ENCODE peak calls at places on chromosome 18, in four cellular contexts. U, W, Z and Y are unnamed samples.

GRCh38 chr18:42765225-42765624 is 350.3 kb downstream of the RIT2 start:
- DNase-seq in W (no peak), U (no peak), Z (no peak), Y (no peak)

GRCh38 chr18:78883501-78883900 is 96.1 kb upstream of the SALL3 start:
- DNase-seq in U (no peak), W (no peak), Z (no peak), Y (no peak)

GRCh38 chr18:73793386-73793785 is 354.2 kb downstream of the FBXO15 start:
- DNase-seq in W (no peak), Z (no peak), U (peak; percentile 52), Y (peak; percentile 67)

GRCh38 chr18:23627325-23627724 is 35.4 kb downstream of the ANKRD29 start:
- DNase-seq in W (no peak), U (peak; percentile 87), Z (no peak), Y (peak; percentile 75)

GRCh38 chr18:59549797-59550516 is 147.3 kb downstream of the CCBE1 start:
- DNase-seq in U (no peak), Z (no peak), W (no peak), Y (peak; percentile 22)

GRCh38 chr18:3782901-3783300 is 332.9 kb downstream of the TGIF1 start:
- DNase-seq in U (no peak), W (no peak), Z (no peak), Y (peak; percentile 10)

GRCh38 chr18:58998421-58999203 is 133.9 kb downstream of the ZNF532 start:
- DNase-seq in W (no peak), U (peak; percentile 91), Z (peak; percentile 77), Y (peak; percentile 90)

GRCh38 chr18:77133920-77134496 is 1.4 kb upstream of the MBP start:
- DNase-seq in W (no peak), U (no peak), Z (peak; percentile 71), Y (no peak)

GRCh38 chr18:420661-421060 is 79.8 kb downstream of the COLEC12 start:
- DNase-seq in Z (no peak), W (no peak), U (no peak), Y (no peak)

GRCh38 chr18:48657446-48658120 is 118.8 kb downstream of the CTIF start:
- DNase-seq in W (no peak), Z (no peak), U (peak; percentile 57), Y (peak; percentile 44)

GRCh38 chr18:60018801-60019462 is 119.1 kb downstream of the PMAIP1 start:
- DNase-seq in Z (no peak), W (no peak), U (peak; percentile 47), Y (peak; percentile 26)

GRCh38 chr18:80250740-80251364 is 3.5 kb upstream of the PARD6G start:
- DNase-seq in W (no peak), U (no peak), Z (no peak), Y (no peak)

GRCh38 chr18:68399721-68400120 is 315.2 kb downstream of the TMX3 start:
- DNase-seq in Z (no peak), W (no peak), U (no peak), Y (no peak)

GRCh38 chr18:6785411-6785810 is 55.9 kb downstream of the ARHGAP28 start:
- DNase-seq in W (no peak), Z (no peak), U (no peak), Y (no peak)

GRCh38 chr18:23784811-23785245 is 95.6 kb downstream of the LAMA3 start:
- DNase-seq in Z (no peak), W (no peak), U (peak; percentile 92), Y (peak; percentile 82)

GRCh38 chr18:47899107-47899840 is 31.2 kb downstream of the SMAD2 start:
- DNase-seq in W (no peak), Z (no peak), U (no peak), Y (no peak)

GRCh38 chr18:61797691-61798590 is 94.9 kb downstream of the RNF152 start:
- DNase-seq in W (no peak), U (no peak), Z (no peak), Y (no peak)

GRCh38 chr18:63433349-63433866 is 11.1 kb upstream of the VPS4B start:
- DNase-seq in U (peak; percentile 25), W (no peak), Z (no peak), Y (peak; percentile 40)

GRCh38 chr18:49733321-49733720 is 80.0 kb downstream of the ACAA2 start:
- DNase-seq in Z (no peak), W (no peak), U (no peak), Y (no peak)
- TF ChIP-seq CTCF in Z (no peak), W (no peak), U (no peak), Y (no peak)

GRCh38 chr18:56890632-56891031 is 239.5 kb downstream of the WDR7 start:
- DNase-seq in W (no peak), U (peak; percentile 95), Z (no peak), Y (peak; percentile 81)
- H3K4me3 ChIP-seq in W (no peak overlapping the region), U (no peak overlapping the region), Z (peak overlapping the region; percentile 40), Y (no peak overlapping the region)

DNA sequence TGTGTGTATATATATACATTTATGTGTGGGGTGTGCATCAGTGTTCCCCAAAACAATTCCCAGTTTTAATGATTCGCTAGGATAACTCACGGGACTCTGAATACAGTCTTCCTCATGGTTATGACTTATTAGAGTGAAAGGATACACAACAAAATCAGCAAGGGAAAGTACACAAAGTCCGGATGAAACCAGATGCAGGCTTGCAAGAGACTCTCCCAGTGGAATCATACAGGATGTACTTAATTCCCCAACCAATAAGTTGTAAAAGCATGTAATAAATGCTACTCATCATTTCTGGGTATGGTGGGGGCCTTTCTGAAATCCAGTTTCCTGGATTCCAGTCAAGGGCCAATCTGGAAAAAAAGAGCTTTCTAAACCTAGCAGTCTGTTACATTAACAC is 654.1 kb upstream of the SYT4 start:
- DNase-seq in W (no peak), Z (no peak), U (peak; percentile 68), Y (no peak)
- TF ChIP-seq CTCF in W (no peak), Z (no peak), U (no peak), Y (no peak)

GRCh38 chr18:22348521-22349316 is 69.0 kb downstream of the CTAGE1 start:
- DNase-seq in U (peak; percentile 47), W (no peak), Z (peak; percentile 43), Y (peak; percentile 74)
- H3K4me3 ChIP-seq in U (peak overlapping the region; percentile 46), W (peak overlapping the region; percentile 56), Z (peak overlapping the region; percentile 59), Y (peak overlapping the region; percentile 53)

DNA sequence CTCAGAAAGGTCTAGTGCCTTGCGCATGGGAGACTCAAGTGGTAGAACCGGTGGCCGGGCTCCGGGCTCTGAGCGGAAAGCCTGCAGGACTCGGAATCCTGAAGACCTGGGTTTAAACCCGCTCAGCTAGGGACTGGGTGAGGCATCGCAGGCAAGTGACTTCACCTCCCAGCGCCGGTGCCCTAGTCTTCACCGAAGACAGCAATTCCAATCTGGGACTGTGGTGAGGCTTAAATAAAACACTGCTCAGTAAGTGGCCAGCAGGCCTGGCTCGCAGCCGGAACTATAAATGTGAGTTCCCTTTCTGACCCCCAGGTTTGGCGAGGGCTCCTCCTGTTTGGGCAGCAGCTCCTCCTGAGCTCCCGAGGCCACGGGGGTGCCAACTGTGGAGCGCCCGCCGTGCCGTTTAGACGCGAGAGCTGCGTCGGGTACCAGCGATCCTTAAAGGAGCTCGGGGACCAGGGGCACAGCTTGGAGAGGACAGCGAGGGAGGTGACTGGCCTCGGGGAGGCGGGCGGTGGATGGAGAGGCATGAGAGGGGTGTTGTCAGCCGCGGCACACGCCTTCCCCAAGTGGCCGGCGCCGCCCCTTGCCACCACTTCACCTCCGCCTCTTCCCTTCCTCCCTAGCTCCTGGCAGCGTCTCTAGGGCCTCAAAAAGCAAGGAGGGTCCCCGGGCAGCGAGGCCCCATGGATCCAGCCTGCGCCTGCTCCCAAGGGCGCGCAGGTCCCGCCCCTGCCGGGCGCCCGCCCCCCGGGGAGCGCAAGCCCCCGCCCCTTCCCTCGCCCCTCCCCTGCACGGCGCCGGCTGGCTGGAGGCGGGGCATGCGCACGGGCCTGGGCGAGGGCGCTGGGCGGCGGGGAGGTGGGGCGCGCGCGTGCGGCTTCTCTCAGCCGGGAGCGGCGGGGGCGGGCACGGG is 736 bp upstream of the MTCL1 start:
- DNase-seq in W (peak; percentile 59), U (peak; percentile 83), Z (peak; percentile 91), Y (peak; percentile 91)
- TF ChIP-seq CTCF in W (no peak), U (no peak), Z (no peak), Y (no peak)

GRCh38 chr18:75204262-75204977 is 4.5 kb downstream of the PTGR3 start:
- DNase-seq in Z (peak; percentile 36), W (no peak), U (peak; percentile 19), Y (no peak)
- H3K4me3 ChIP-seq in Z (peak overlapping the region; percentile 87), W (peak overlapping the region; percentile 22), U (peak overlapping the region; percentile 34), Y (peak overlapping the region; percentile 38)